ENCODE peak calls at places on chromosomes 1 and 21, in seven cellular contexts. One of them, this sample, is unnamed.

GRCh38 chr1:84785231-84785630 is 95.0 kb upstream of the SSX2IP start:
- DNase-seq in sigmoid colon: peak; percentile 81
- DNase-seq in Karpas-422: no peak
- DNase-seq in thoracic aorta: no peak
- DNase-seq in small intestine: no peak
- DNase-seq in K562: no peak
- DNase-seq in lower lobe of right lung: no peak
- DNase-seq in this sample: no peak

GRCh38 chr1:64393790-64394189 is 76.1 kb upstream of the CACHD1 start:
- DNase-seq in sigmoid colon: no peak
- DNase-seq in Karpas-422: no peak
- DNase-seq in thoracic aorta: no peak
- DNase-seq in small intestine: no peak
- DNase-seq in K562: no peak
- DNase-seq in lower lobe of right lung: no peak
- DNase-seq in this sample: no peak

GRCh38 chr1:1617516-1617915 is 2.2 kb downstream of the MIB2 start:
- DNase-seq in sigmoid colon: no peak
- DNase-seq in Karpas-422: no peak
- DNase-seq in thoracic aorta: no peak
- DNase-seq in small intestine: no peak
- DNase-seq in K562: no peak
- DNase-seq in lower lobe of right lung: no peak
- DNase-seq in this sample: no peak

GRCh38 chr1:240100351-240100750 is 8.7 kb downstream of the FMN2 start:
- DNase-seq in sigmoid colon: no peak
- DNase-seq in Karpas-422: no peak
- DNase-seq in thoracic aorta: no peak
- DNase-seq in small intestine: no peak
- DNase-seq in K562: no peak
- DNase-seq in lower lobe of right lung: no peak
- DNase-seq in this sample: no peak

GRCh38 chr1:64243757-64244080 is 40.3 kb downstream of the UBE2U start:
- DNase-seq in sigmoid colon: no peak
- DNase-seq in Karpas-422: no peak
- DNase-seq in thoracic aorta: no peak
- DNase-seq in small intestine: no peak
- DNase-seq in K562: no peak
- DNase-seq in lower lobe of right lung: no peak
- DNase-seq in this sample: no peak

GRCh38 chr1:214474467-214474866 is 76.9 kb downstream of the PTPN14 start:
- DNase-seq in sigmoid colon: no peak
- DNase-seq in Karpas-422: no peak
- DNase-seq in thoracic aorta: no peak
- DNase-seq in small intestine: no peak
- DNase-seq in K562: no peak
- DNase-seq in lower lobe of right lung: no peak
- DNase-seq in this sample: no peak

GRCh38 chr21:42646836-42647235 is 6.6 kb upstream of the PDE9A start:
- DNase-seq in sigmoid colon: no peak
- DNase-seq in Karpas-422: no peak
- DNase-seq in thoracic aorta: no peak
- DNase-seq in small intestine: no peak
- DNase-seq in K562: no peak
- DNase-seq in lower lobe of right lung: no peak
- DNase-seq in this sample: no peak

GRCh38 chr1:65728504-65728903 is 64.2 kb upstream of the PDE4B start:
- DNase-seq in sigmoid colon: no peak
- DNase-seq in Karpas-422: no peak
- DNase-seq in thoracic aorta: no peak
- DNase-seq in small intestine: no peak
- DNase-seq in K562: peak; percentile 13
- DNase-seq in lower lobe of right lung: no peak
- DNase-seq in this sample: no peak

GRCh38 chr21:31531967-31532366 is 127.5 kb upstream of the SOD1 start:
- DNase-seq in sigmoid colon: no peak
- DNase-seq in Karpas-422: no peak
- DNase-seq in thoracic aorta: no peak
- DNase-seq in small intestine: no peak
- DNase-seq in K562: no peak
- DNase-seq in lower lobe of right lung: no peak
- DNase-seq in this sample: no peak

GRCh38 chr1:239814306-239814881 is 277.3 kb upstream of the FMN2 start:
- DNase-seq in sigmoid colon: peak; percentile 74
- DNase-seq in Karpas-422: no peak
- DNase-seq in thoracic aorta: no peak
- DNase-seq in small intestine: peak; percentile 11
- DNase-seq in K562: no peak
- DNase-seq in lower lobe of right lung: no peak
- DNase-seq in this sample: no peak

GRCh38 chr1:19559641-19560040 is 74.3 kb upstream of the CAPZB start:
- DNase-seq in sigmoid colon: no peak
- DNase-seq in Karpas-422: no peak
- DNase-seq in thoracic aorta: no peak
- DNase-seq in small intestine: no peak
- DNase-seq in K562: no peak
- DNase-seq in lower lobe of right lung: no peak
- DNase-seq in this sample: no peak

GRCh38 chr1:218874313-218874712 is 299.4 kb upstream of the LYPLAL1 start:
- DNase-seq in sigmoid colon: no peak
- DNase-seq in Karpas-422: no peak
- DNase-seq in thoracic aorta: no peak
- DNase-seq in small intestine: no peak
- DNase-seq in K562: no peak
- DNase-seq in lower lobe of right lung: no peak
- DNase-seq in this sample: no peak

GRCh38 chr1:234280500-234280899 is 92.8 kb upstream of the COA6 start:
- DNase-seq in sigmoid colon: no peak
- DNase-seq in Karpas-422: no peak
- DNase-seq in thoracic aorta: no peak
- DNase-seq in small intestine: no peak
- DNase-seq in K562: no peak
- DNase-seq in lower lobe of right lung: no peak
- DNase-seq in this sample: no peak

GRCh38 chr1:155794605-155795265 is 62.3 kb downstream of the GON4L start:
- DNase-seq in sigmoid colon: no peak
- DNase-seq in Karpas-422: no peak
- DNase-seq in thoracic aorta: no peak
- DNase-seq in small intestine: peak; percentile 4
- DNase-seq in K562: no peak
- DNase-seq in lower lobe of right lung: no peak
- DNase-seq in this sample: no peak

GRCh38 chr1:218257371-218257770 is 27.7 kb upstream of the RRP15 start:
- DNase-seq in sigmoid colon: no peak
- DNase-seq in Karpas-422: no peak
- DNase-seq in thoracic aorta: no peak
- DNase-seq in small intestine: no peak
- DNase-seq in K562: no peak
- DNase-seq in lower lobe of right lung: no peak
- DNase-seq in this sample: no peak

GRCh38 chr1:31189696-31190674 is 49.7 kb downstream of the NKAIN1 start:
- DNase-seq in sigmoid colon: no peak
- DNase-seq in Karpas-422: no peak
- DNase-seq in thoracic aorta: no peak
- DNase-seq in small intestine: no peak
- DNase-seq in K562: no peak
- DNase-seq in lower lobe of right lung: no peak
- DNase-seq in this sample: no peak

GRCh38 chr1:68449901-68450300 is at the start of gene RPE65:
- DNase-seq in sigmoid colon: no peak
- DNase-seq in Karpas-422: no peak
- DNase-seq in thoracic aorta: no peak
- DNase-seq in small intestine: no peak
- DNase-seq in K562: no peak
- DNase-seq in lower lobe of right lung: no peak
- DNase-seq in this sample: no peak

GRCh38 chr1:155255243-155256100 is at the start of gene ENTREP3:
- DNase-seq in sigmoid colon: peak; percentile 95
- DNase-seq in Karpas-422: peak; percentile 95
- DNase-seq in thoracic aorta: peak; percentile 51
- DNase-seq in small intestine: peak; percentile 85
- DNase-seq in K562: peak; percentile 94
- DNase-seq in lower lobe of right lung: peak; percentile 92
- DNase-seq in this sample: peak; percentile 67

GRCh38 chr1:172724746-172725613 is 66.1 kb downstream of the FASLG start:
- DNase-seq in sigmoid colon: no peak
- DNase-seq in Karpas-422: no peak
- DNase-seq in thoracic aorta: no peak
- DNase-seq in small intestine: no peak
- DNase-seq in K562: no peak
- DNase-seq in lower lobe of right lung: no peak
- DNase-seq in this sample: no peak

GRCh38 chr1:148372731-148373130 is 110.4 kb downstream of the PPIAL4G start:
- DNase-seq in sigmoid colon: no peak
- DNase-seq in Karpas-422: no peak
- DNase-seq in thoracic aorta: no peak
- DNase-seq in small intestine: peak; percentile 37
- DNase-seq in K562: no peak
- DNase-seq in lower lobe of right lung: no peak
- DNase-seq in this sample: peak; percentile 16

GRCh38 chr1:172476218-172476811 is 32.4 kb upstream of the PIGC start:
- DNase-seq in sigmoid colon: no peak
- DNase-seq in Karpas-422: no peak
- DNase-seq in thoracic aorta: no peak
- DNase-seq in small intestine: no peak
- DNase-seq in K562: no peak
- DNase-seq in lower lobe of right lung: no peak
- DNase-seq in this sample: no peak

GRCh38 chr1:171334024-171334423 is 20.0 kb downstream of the FMO4 start:
- DNase-seq in sigmoid colon: no peak
- DNase-seq in Karpas-422: no peak
- DNase-seq in thoracic aorta: no peak
- DNase-seq in small intestine: no peak
- DNase-seq in K562: no peak
- DNase-seq in lower lobe of right lung: no peak
- DNase-seq in this sample: no peak

GRCh38 chr1:25195835-25196234 is 36.5 kb downstream of the SYF2 start:
- DNase-seq in sigmoid colon: no peak
- DNase-seq in Karpas-422: no peak
- DNase-seq in thoracic aorta: no peak
- DNase-seq in small intestine: peak; percentile 10
- DNase-seq in K562: no peak
- DNase-seq in lower lobe of right lung: no peak
- DNase-seq in this sample: no peak

GRCh38 chr1:32890516-32891240 is 4.4 kb downstream of the HPCA start:
- DNase-seq in sigmoid colon: peak; percentile 30
- DNase-seq in Karpas-422: no peak
- DNase-seq in thoracic aorta: no peak
- DNase-seq in small intestine: no peak
- DNase-seq in K562: no peak
- DNase-seq in lower lobe of right lung: no peak
- DNase-seq in this sample: no peak

GRCh38 chr1:94622757-94623156 is 81.2 kb upstream of the F3 start:
- DNase-seq in sigmoid colon: no peak
- DNase-seq in Karpas-422: no peak
- DNase-seq in thoracic aorta: no peak
- DNase-seq in small intestine: no peak
- DNase-seq in K562: no peak
- DNase-seq in lower lobe of right lung: no peak
- DNase-seq in this sample: no peak

GRCh38 chr1:228043281-228043845 is 36.6 kb downstream of the WNT3A start:
- DNase-seq in sigmoid colon: no peak
- DNase-seq in Karpas-422: no peak
- DNase-seq in thoracic aorta: no peak
- DNase-seq in small intestine: no peak
- DNase-seq in K562: no peak
- DNase-seq in lower lobe of right lung: no peak
- DNase-seq in this sample: no peak

GRCh38 chr21:18764720-18765119 is 361.1 kb upstream of the TMPRSS15 start:
- DNase-seq in sigmoid colon: no peak
- DNase-seq in Karpas-422: no peak
- DNase-seq in thoracic aorta: no peak
- DNase-seq in small intestine: no peak
- DNase-seq in K562: no peak
- DNase-seq in lower lobe of right lung: no peak
- DNase-seq in this sample: no peak

GRCh38 chr1:107914144-107914543 is 50.8 kb downstream of the VAV3 start:
- DNase-seq in sigmoid colon: no peak
- DNase-seq in Karpas-422: peak; percentile 34
- DNase-seq in thoracic aorta: no peak
- DNase-seq in small intestine: peak; percentile 69
- DNase-seq in K562: no peak
- DNase-seq in lower lobe of right lung: no peak
- DNase-seq in this sample: no peak
- H3K9me3 ChIP-seq in sigmoid colon: no peaks in the 10 kb centered on the region
- H3K9me3 ChIP-seq in Karpas-422: peaks cover 7% of the 10 kb centered on the region
- H3K9me3 ChIP-seq in thoracic aorta: no peaks in the 10 kb centered on the region
- H3K9me3 ChIP-seq in small intestine: no peaks in the 10 kb centered on the region
- H3K9me3 ChIP-seq in K562: no peaks in the 10 kb centered on the region
- H3K9me3 ChIP-seq in lower lobe of right lung: no peaks in the 10 kb centered on the region
- H3K9me3 ChIP-seq in this sample: no peaks in the 10 kb centered on the region

DNA sequence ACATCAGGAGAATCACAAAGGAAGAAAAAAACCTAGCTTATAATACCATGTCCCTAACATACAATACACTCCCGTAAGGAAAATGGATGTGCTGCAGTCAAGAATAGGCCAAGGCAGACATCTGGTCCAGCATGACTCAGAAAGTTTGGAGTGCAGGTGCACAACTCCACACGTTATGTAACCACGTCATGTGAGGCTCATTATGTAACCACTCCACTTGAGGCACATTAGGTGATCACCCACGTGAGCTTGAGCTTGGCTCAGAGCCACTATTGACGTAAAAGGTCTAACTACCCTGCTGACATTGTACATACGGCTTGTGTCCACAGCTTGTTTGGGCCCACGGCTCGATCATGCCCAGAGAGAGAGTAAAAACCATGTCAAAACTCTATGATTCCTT is 99.8 kb upstream of the C1orf21 start:
- DNase-seq in sigmoid colon: peak; percentile 77
- DNase-seq in Karpas-422: no peak
- DNase-seq in thoracic aorta: no peak
- DNase-seq in small intestine: no peak
- DNase-seq in K562: no peak
- DNase-seq in lower lobe of right lung: no peak
- DNase-seq in this sample: no peak
- H3K9me3 ChIP-seq in sigmoid colon: peaks cover 3% of the 10 kb centered on the region
- H3K9me3 ChIP-seq in Karpas-422: peaks cover 4% of the 10 kb centered on the region
- H3K9me3 ChIP-seq in thoracic aorta: no peaks in the 10 kb centered on the region
- H3K9me3 ChIP-seq in small intestine: no peaks in the 10 kb centered on the region
- H3K9me3 ChIP-seq in K562: no peaks in the 10 kb centered on the region
- H3K9me3 ChIP-seq in lower lobe of right lung: no peaks in the 10 kb centered on the region
- H3K9me3 ChIP-seq in this sample: no peaks in the 10 kb centered on the region

GRCh38 chr1:202306535-202307345 is 35.0 kb downstream of the UBE2T start:
- DNase-seq in sigmoid colon: no peak
- DNase-seq in Karpas-422: no peak
- DNase-seq in thoracic aorta: no peak
- DNase-seq in small intestine: no peak
- DNase-seq in K562: no peak
- DNase-seq in lower lobe of right lung: no peak
- DNase-seq in this sample: no peak
- H3K9me3 ChIP-seq in sigmoid colon: no peaks in the 10 kb centered on the region
- H3K9me3 ChIP-seq in Karpas-422: no peaks in the 10 kb centered on the region
- H3K9me3 ChIP-seq in thoracic aorta: no peaks in the 10 kb centered on the region
- H3K9me3 ChIP-seq in small intestine: no peaks in the 10 kb centered on the region
- H3K9me3 ChIP-seq in K562: no peaks in the 10 kb centered on the region
- H3K9me3 ChIP-seq in lower lobe of right lung: no peaks in the 10 kb centered on the region
- H3K9me3 ChIP-seq in this sample: no peaks in the 10 kb centered on the region

DNA sequence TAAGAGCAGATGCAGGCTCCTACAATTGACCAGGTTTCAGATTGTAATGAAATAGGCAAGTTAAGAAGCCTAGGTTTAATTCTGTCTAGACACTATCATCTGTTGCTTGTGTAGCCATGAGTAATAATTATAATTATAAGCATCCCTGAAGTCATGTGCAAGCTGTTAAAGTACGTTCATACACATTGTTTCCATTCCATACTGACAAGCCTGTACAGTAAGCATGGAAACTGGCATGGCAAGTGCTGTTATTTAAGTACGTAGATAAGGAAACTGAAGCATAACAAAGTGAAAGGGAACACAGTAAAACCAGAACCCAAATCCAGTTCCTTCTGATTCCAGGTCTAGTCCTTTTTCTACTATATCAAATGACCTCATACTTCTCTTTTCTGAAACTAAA is 557.3 kb upstream of the BEND5 start:
- DNase-seq in sigmoid colon: no peak
- DNase-seq in Karpas-422: no peak
- DNase-seq in thoracic aorta: no peak
- DNase-seq in small intestine: no peak
- DNase-seq in K562: no peak
- DNase-seq in lower lobe of right lung: no peak
- DNase-seq in this sample: no peak
- H3K9me3 ChIP-seq in sigmoid colon: no peaks in the 10 kb centered on the region
- H3K9me3 ChIP-seq in Karpas-422: no peaks in the 10 kb centered on the region
- H3K9me3 ChIP-seq in thoracic aorta: no peaks in the 10 kb centered on the region
- H3K9me3 ChIP-seq in small intestine: no peaks in the 10 kb centered on the region
- H3K9me3 ChIP-seq in K562: no peaks in the 10 kb centered on the region
- H3K9me3 ChIP-seq in lower lobe of right lung: no peaks in the 10 kb centered on the region
- H3K9me3 ChIP-seq in this sample: no peaks in the 10 kb centered on the region